ENCODE peak calls at places on chromosome 16, in seven cellular contexts. C is T-helper 9 cell; E is GM12891; F is T-helper 17 cell; S is stimulated activated CD8-positive, alpha-beta memory T cell treated with anti-CD3 and anti-CD28 coated beads, Interleukin-2, amount 100 ng/mL, for 48 hours; L is sigmoid colon; I is AG04449. K is an unnamed sample.

GRCh38 chr16:72530434-72530833 is 358.5 kb upstream of the PMFBP1 start:
- DNase-seq in I (no peak), E (no peak), F (no peak), S (no peak), C (no peak), L (no peak), K (no peak)

GRCh38 chr16:57637020-57637419 is 8.6 kb downstream of the ADGRG1 start:
- DNase-seq in F (no peak), C (no peak), E (no peak), L (no peak), I (no peak), S (no peak), K (no peak)

GRCh38 chr16:5653789-5654188 is 556.2 kb upstream of the EEF2KMT start:
- DNase-seq in S (no peak), E (no peak), F (no peak), C (no peak), L (no peak), I (no peak), K (no peak)

GRCh38 chr16:26645629-26646028 is 421.1 kb upstream of the C16orf82 start:
- DNase-seq in I (no peak), L (no peak), S (peak; percentile 50), E (no peak), C (peak; percentile 16), F (no peak), K (no peak)

GRCh38 chr16:21001262-21001661 is 100.7 kb downstream of the LYRM1 start:
- DNase-seq in S (peak; percentile 4), F (no peak), E (no peak), L (no peak), C (no peak), I (no peak), K (no peak)

GRCh38 chr16:14362774-14363371 is 267.2 kb downstream of the PARN start:
- DNase-seq in E (no peak), C (no peak), L (peak; percentile 72), S (no peak), I (no peak), F (no peak), K (no peak)

GRCh38 chr16:31499928-31500327 is 8.3 kb downstream of the RUSF1 start:
- DNase-seq in L (no peak), E (no peak), C (no peak), F (no peak), I (no peak), S (no peak), K (no peak)

GRCh38 chr16:29862383-29862883 is 593 bp downstream of the CDIPT start:
- DNase-seq in F (no peak), L (no peak), E (no peak), C (no peak), I (no peak), S (no peak), K (no peak)

GRCh38 chr16:66911112-66911511 is 7.6 kb downstream of the CDH16 start:
- DNase-seq in F (no peak), S (no peak), E (no peak), L (no peak), C (no peak), I (no peak), K (no peak)

GRCh38 chr16:50697881-50698767 is 4.7 kb downstream of the NOD2 start:
- DNase-seq in S (peak; percentile 52), F (no peak), I (no peak), L (no peak), E (no peak), C (no peak), K (no peak)

GRCh38 chr16:25135239-25135878 is 23.8 kb downstream of the LCMT1 start:
- DNase-seq in C (no peak), E (no peak), S (no peak), I (peak; percentile 24), L (no peak), F (no peak), K (peak; percentile 61)

GRCh38 chr16:79599256-79599836 is 1.2 kb downstream of the MAF start:
- DNase-seq in I (no peak), F (peak; percentile 16), E (peak; percentile 13), L (peak; percentile 66), C (peak; percentile 18), S (no peak), K (no peak)

GRCh38 chr16:80993293-80993691 is 13.4 kb downstream of the CMC2 start:
- DNase-seq in I (peak; percentile 87), L (no peak), F (no peak), S (no peak), E (no peak), C (no peak), K (no peak)

GRCh38 chr16:81632392-81633146 is 146.5 kb upstream of the PLCG2 start:
- DNase-seq in S (peak; percentile 51), E (no peak), L (no peak), C (peak; percentile 71), F (peak; percentile 66), I (no peak), K (no peak)

GRCh38 chr16:69779724-69780123 is 17.6 kb downstream of the WWP2 start:
- DNase-seq in S (no peak), I (no peak), L (no peak), F (no peak), E (no peak), C (no peak), K (no peak)

GRCh38 chr16:15973997-15974396 is 24.6 kb downstream of the ABCC1 start:
- DNase-seq in F (no peak), I (no peak), C (no peak), L (no peak), S (no peak), E (no peak), K (no peak)

GRCh38 chr16:82761858-82762257 is 135.1 kb downstream of the CDH13 start:
- DNase-seq in F (no peak), L (no peak), E (no peak), I (no peak), S (no peak), C (no peak), K (no peak)

GRCh38 chr16:324451-325334 is 27.8 kb downstream of the AXIN1 start:
- DNase-seq in I (no peak), C (peak; percentile 75), S (no peak), E (peak; percentile 69), L (no peak), F (peak; percentile 79), K (no peak)

GRCh38 chr16:61432421-61432820 is 603.8 kb downstream of the CDH8 start:
- DNase-seq in E (no peak), S (no peak), F (no peak), I (no peak), C (no peak), L (no peak), K (no peak)

GRCh38 chr16:1375298-1375640 is 23.5 kb downstream of the GNPTG start:
- DNase-seq in S (no peak), E (no peak), F (no peak), I (no peak), L (no peak), C (no peak), K (no peak)

GRCh38 chr16:3012246-3012645 is 477 bp upstream of the CLDN9 start:
- DNase-seq in C (no peak), E (no peak), S (no peak), F (no peak), L (no peak), I (no peak), K (no peak)